ENCODE peak calls at places on chromosome 7, in five cellular contexts. X is GM12892, F is ovary, M is prostate gland, N is IMR-90. U is an unnamed sample.

GRCh38 chr7:103966593-103967277 is 22.7 kb downstream of the RELN start:
- DNase-seq in X (no peak), F (no peak), M (no peak), N (no peak), U (no peak)

GRCh38 chr7:125606661-125607060 is 677.0 kb upstream of the POT1 start:
- DNase-seq in X (no peak), F (no peak), M (no peak), N (no peak), U (no peak)

GRCh38 chr7:104845541-104845940 is 168.5 kb upstream of the KMT2E start:
- DNase-seq in X (no peak), F (no peak), M (no peak), N (no peak), U (no peak)

GRCh38 chr7:75811894-75812678 is 1.5 kb downstream of the CCL24 start:
- DNase-seq in X (no peak), F (no peak), M (no peak), N (no peak), U (no peak)

GRCh38 chr7:109926738-109927137 is 1164.2 kb upstream of the LRRN3 start:
- DNase-seq in X (no peak), F (no peak), M (no peak), N (no peak), U (no peak)

GRCh38 chr7:152924238-152924637 is 164.7 kb downstream of the ACTR3B start:
- DNase-seq in X (no peak), F (no peak), M (no peak), N (no peak), U (no peak)

GRCh38 chr7:51080622-51081269 is 235.9 kb downstream of the COBL start:
- DNase-seq in X (no peak), F (no peak), M (no peak), N (no peak), U (no peak)

GRCh38 chr7:36563706-36564325 is 160.5 kb downstream of the AOAH start:
- DNase-seq in X (no peak), F (no peak), M (no peak), N (peak; percentile 36), U (no peak)

GRCh38 chr7:80330434-80330833 is 181.4 kb downstream of the GNAT3 start:
- DNase-seq in X (no peak), F (no peak), M (no peak), N (peak; percentile 83), U (no peak)

GRCh38 chr7:47690902-47691558 is 109.1 kb upstream of the TNS3 start:
- DNase-seq in X (no peak), F (no peak), M (no peak), N (peak; percentile 65), U (no peak)

GRCh38 chr7:47549916-47550315 is 32.0 kb downstream of the TNS3 start:
- DNase-seq in X (no peak), F (no peak), M (no peak), N (no peak), U (no peak)

GRCh38 chr7:18408461-18408860 is 87.1 kb upstream of the HDAC9 start:
- DNase-seq in X (no peak), F (no peak), M (no peak), N (peak; percentile 90), U (no peak)

GRCh38 chr7:50356212-50356944 is 51.9 kb downstream of the IKZF1 start:
- DNase-seq in X (no peak), F (no peak), M (no peak), N (no peak), U (no peak)

GRCh38 chr7:5450549-5451327 is 27.1 kb upstream of the TNRC18 start:
- DNase-seq in X (no peak), F (peak; percentile 82), M (peak; percentile 56), N (peak; percentile 34), U (no peak)

GRCh38 chr7:96723622-96724021 is 14.0 kb upstream of the SEM1 start:
- DNase-seq in X (no peak), F (no peak), M (no peak), N (no peak), U (no peak)

GRCh38 chr7:38198356-38198755 is 20.3 kb downstream of the STARD3NL start:
- DNase-seq in X (no peak), F (no peak), M (no peak), N (peak; percentile 47), U (no peak)

GRCh38 chr7:148941598-148942280 is 57.6 kb upstream of the EZH2 start:
- DNase-seq in X (no peak), F (peak; percentile 60), M (peak; percentile 40), N (peak; percentile 52), U (peak; percentile 70)

GRCh38 chr7:147809785-147810184 is 780.8 kb upstream of the C7orf33 start:
- DNase-seq in X (no peak), F (no peak), M (no peak), N (no peak), U (no peak)

GRCh38 chr7:151705744-151706567 is 171.0 kb downstream of the PRKAG2 start:
- DNase-seq in X (no peak), F (no peak), M (no peak), N (peak; percentile 52), U (no peak)

GRCh38 chr7:120941064-120941463 is 9.5 kb upstream of the ING3 start:
- DNase-seq in X (no peak), F (no peak), M (no peak), N (no peak), U (no peak)

GRCh38 chr7:32070406-32071360 is at the start of gene PDE1C:
- DNase-seq in X (peak; percentile 13), F (peak; percentile 52), M (no peak), N (peak; percentile 19), U (no peak)

GRCh38 chr7:127589901-127590300 is 1.7 kb downstream of the ARF5 start:
- DNase-seq in X (no peak), F (no peak), M (no peak), N (no peak), U (no peak)

GRCh38 chr7:105365541-105366534 is 22.9 kb downstream of the SRPK2 start:
- DNase-seq in X (no peak), F (no peak), M (no peak), N (no peak), U (no peak)

GRCh38 chr7:36381056-36381455 is 8.6 kb upstream of the ANLN start:
- DNase-seq in X (no peak), F (no peak), M (no peak), N (no peak), U (no peak)

GRCh38 chr7:34486371-34486770 is 171.6 kb upstream of the NPSR1 start:
- DNase-seq in X (no peak), F (no peak), M (peak; percentile 65), N (no peak), U (no peak)

GRCh38 chr7:44057181-44057848 is 8.1 kb downstream of the PGAM2 start:
- DNase-seq in X (no peak), F (peak; percentile 26), M (no peak), N (no peak), U (no peak)

GRCh38 chr7:99106411-99106810 is 37.5 kb downstream of the SMURF1 start:
- DNase-seq in X (no peak), F (no peak), M (no peak), N (no peak), U (no peak)

GRCh38 chr7:148419856-148420508 is 170.6 kb upstream of the C7orf33 start:
- DNase-seq in X (no peak), F (no peak), M (no peak), N (no peak), U (no peak)

GRCh38 chr7:42414028-42414427 is 177.0 kb upstream of the GLI3 start:
- DNase-seq in X (no peak), F (no peak), M (no peak), N (no peak), U (peak; percentile 26)

GRCh38 chr7:40763319-40764287 is 628.8 kb downstream of the SUGCT start:
- DNase-seq in X (no peak), F (no peak), M (no peak), N (peak; percentile 86), U (no peak)

GRCh38 chr7:123773499-123773898 is 24.7 kb upstream of the WASL start:
- DNase-seq in X (no peak), F (no peak), M (no peak), N (no peak), U (no peak)

GRCh38 chr7:141706394-141707064 is 1.6 kb upstream of the WEE2 start:
- DNase-seq in X (no peak), F (no peak), M (no peak), N (no peak), U (no peak)

DNA sequence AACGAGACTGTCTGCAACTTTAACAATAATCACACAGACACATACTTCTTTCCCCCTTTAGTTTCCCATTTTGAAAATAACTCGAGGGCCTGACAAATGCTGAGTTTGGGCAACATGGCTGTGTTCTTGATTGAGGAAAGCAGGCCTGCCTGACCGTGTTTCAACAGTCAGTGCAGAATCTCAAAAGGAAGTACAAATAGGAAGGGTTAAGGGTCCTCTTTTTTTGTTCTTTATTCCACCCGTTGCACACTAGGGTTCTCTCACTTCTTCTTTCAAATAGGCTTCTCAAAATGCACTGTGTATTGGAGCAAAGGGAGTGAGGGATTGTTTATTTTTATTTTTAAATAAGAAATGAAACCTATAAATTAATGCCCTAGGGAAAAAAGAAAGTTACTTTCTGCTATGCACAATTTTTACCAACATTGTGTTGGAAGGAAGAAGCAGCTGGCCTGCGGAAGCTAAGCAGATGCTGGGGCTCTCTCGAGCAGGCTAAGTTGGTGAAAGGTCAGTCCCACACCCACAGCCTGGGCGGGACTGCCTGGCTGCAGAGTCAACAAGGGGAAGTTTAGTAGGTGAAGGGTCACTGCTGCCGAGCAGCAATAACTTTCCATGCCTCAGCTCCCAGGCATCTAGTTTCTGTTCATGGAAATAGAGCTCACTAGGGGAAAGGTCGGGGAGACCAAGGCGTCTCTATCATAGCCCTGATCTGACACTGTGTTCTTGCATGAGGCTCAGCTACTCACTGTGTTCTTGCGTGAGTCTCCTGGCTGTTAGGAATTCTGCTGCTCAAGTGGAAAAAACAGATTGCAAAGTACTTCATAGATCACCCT is 12.2 kb upstream of the PDK4 start:
- DNase-seq in X (no peak), F (peak; percentile 90), M (peak; percentile 75), N (peak; percentile 93), U (peak; percentile 93)
- TF ChIP-seq POLR2A in X (no peak), F (peak; percentile 34), M (no peak), N (no peak), U (peak; percentile 57)

GRCh38 chr7:78019457-78020130 is 221.0 kb downstream of the PHTF2 start:
- DNase-seq in X (peak; percentile 69), F (peak; percentile 95), M (peak; percentile 91), N (peak; percentile 73), U (peak; percentile 91)
- TF ChIP-seq POLR2A in X (no peak), F (peak; percentile 84), M (peak; percentile 38), N (peak; percentile 40), U (peak; percentile 76)

GRCh38 chr7:100544949-100545635 is 6.1 kb downstream of the AGFG2 start:
- DNase-seq in X (no peak), F (no peak), M (peak; percentile 73), N (peak; percentile 26), U (no peak)
- TF ChIP-seq POLR2A in X (peak; percentile 16), F (no peak), M (no peak), N (no peak), U (no peak)

DNA sequence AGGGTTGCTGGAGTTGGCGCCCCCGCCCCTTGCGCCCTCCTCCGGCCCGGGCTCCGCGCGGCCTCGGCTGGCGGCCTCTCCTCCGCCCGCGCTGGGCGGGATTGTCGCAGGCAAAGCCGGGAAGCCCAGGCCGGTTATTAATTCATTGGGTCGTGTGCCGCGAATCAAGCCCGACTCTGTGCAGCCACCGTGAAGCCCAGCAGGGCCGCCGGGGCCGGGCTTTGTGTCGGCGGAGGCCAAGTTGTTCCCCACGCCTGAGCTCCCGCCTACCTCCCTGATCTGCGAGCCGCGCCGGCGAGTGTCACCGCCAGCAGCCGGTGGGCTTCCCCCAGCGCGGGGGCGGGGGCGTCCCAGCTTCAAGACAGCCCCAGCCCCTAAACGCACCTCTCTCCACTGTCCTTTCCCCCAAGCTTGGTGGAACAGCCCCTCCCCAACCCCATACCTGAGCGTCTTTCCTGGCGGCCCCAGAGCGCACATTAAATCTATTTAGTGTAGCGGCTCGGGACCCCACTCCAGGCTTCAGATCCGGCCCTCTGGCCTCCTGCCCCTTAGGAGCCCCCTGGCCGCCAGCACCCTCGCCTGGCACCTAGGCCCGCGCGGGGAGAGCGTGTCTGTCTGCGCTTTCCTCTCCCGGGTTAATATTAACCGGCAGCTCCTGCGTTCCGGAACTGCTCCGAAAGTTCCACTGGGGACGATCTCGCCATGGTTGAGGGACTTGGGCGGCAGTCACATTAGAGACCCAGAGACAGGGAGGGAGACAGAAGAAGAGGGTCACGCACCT is 3.5 kb downstream of the SHH start:
- DNase-seq in X (no peak), F (no peak), M (no peak), N (no peak), U (no peak)
- TF ChIP-seq POLR2A in X (no peak), F (no peak), M (no peak), N (no peak), U (no peak)

U was measured in breast epithelium.